ENCODE peak calls at places on chromosomes 2 and 18, in eight cellular contexts. One of them, this sample, is unnamed.
A peak's percentile ranks its signal among the peaks of the same experiment; 100 is the strongest.

GRCh38 chr18:67590571-67591141 is 74.1 kb upstream of the DSEL start:
- DNase-seq in GM10248: no peak
- DNase-seq in anterior cingulate cortex: no peak
- DNase-seq in DMS 273 treated with DMSO at 0.1 percent for 48 hours: no peak
- DNase-seq in stimulated activated naive B cell treated with anti-CD40 and anti-IgM and Interleukin-4, amounts not matched to agents 10 μg/mL and 1 μg/mL and 100 μg/mL, for 72 hours: no peak
- DNase-seq in stimulated activated CD8-positive, alpha-beta memory T cell treated with anti-CD3 and anti-CD28 coated beads, Interleukin-12 subunit alpha, Interleukin-12 subunit beta, amount 100 ng/mL, for 4 hours: no peak
- DNase-seq in frontal cortex: no peak
- DNase-seq in omental fat pad: no peak
- DNase-seq in this sample: no peak

GRCh38 chr18:12282436-12283039 is 25.5 kb upstream of the TUBB6 start:
- DNase-seq in anterior cingulate cortex: no peak
- DNase-seq in stimulated activated CD8-positive, alpha-beta memory T cell treated with anti-CD3 and anti-CD28 coated beads, Interleukin-12 subunit alpha, Interleukin-12 subunit beta, amount 100 ng/mL, for 4 hours: no peak
- DNase-seq in stimulated activated naive B cell treated with anti-CD40 and anti-IgM and Interleukin-4, amounts not matched to agents 10 μg/mL and 1 μg/mL and 100 μg/mL, for 72 hours: no peak
- DNase-seq in frontal cortex: no peak
- DNase-seq in DMS 273 treated with DMSO at 0.1 percent for 48 hours: no peak
- DNase-seq in omental fat pad: no peak
- DNase-seq in GM10248: no peak
- DNase-seq in this sample: no peak

GRCh38 chr18:28201056-28201455 is 24.1 kb upstream of the CDH2 start:
- DNase-seq in anterior cingulate cortex: no peak
- DNase-seq in stimulated activated naive B cell treated with anti-CD40 and anti-IgM and Interleukin-4, amounts not matched to agents 10 μg/mL and 1 μg/mL and 100 μg/mL, for 72 hours: no peak
- DNase-seq in DMS 273 treated with DMSO at 0.1 percent for 48 hours: no peak
- DNase-seq in stimulated activated CD8-positive, alpha-beta memory T cell treated with anti-CD3 and anti-CD28 coated beads, Interleukin-12 subunit alpha, Interleukin-12 subunit beta, amount 100 ng/mL, for 4 hours: no peak
- DNase-seq in GM10248: no peak
- DNase-seq in omental fat pad: no peak
- DNase-seq in frontal cortex: no peak
- DNase-seq in this sample: no peak

GRCh38 chr2:121638333-121638732 is 10.9 kb downstream of the CLASP1 start:
- DNase-seq in GM10248: no peak
- DNase-seq in anterior cingulate cortex: no peak
- DNase-seq in DMS 273 treated with DMSO at 0.1 percent for 48 hours: no peak
- DNase-seq in stimulated activated CD8-positive, alpha-beta memory T cell treated with anti-CD3 and anti-CD28 coated beads, Interleukin-12 subunit alpha, Interleukin-12 subunit beta, amount 100 ng/mL, for 4 hours: no peak
- DNase-seq in frontal cortex: no peak
- DNase-seq in omental fat pad: no peak
- DNase-seq in stimulated activated naive B cell treated with anti-CD40 and anti-IgM and Interleukin-4, amounts not matched to agents 10 μg/mL and 1 μg/mL and 100 μg/mL, for 72 hours: no peak
- DNase-seq in this sample: no peak

GRCh38 chr18:36934884-36935283 is 106.0 kb downstream of the KIAA1328 start:
- DNase-seq in omental fat pad: no peak
- DNase-seq in GM10248: no peak
- DNase-seq in anterior cingulate cortex: no peak
- DNase-seq in frontal cortex: no peak
- DNase-seq in DMS 273 treated with DMSO at 0.1 percent for 48 hours: no peak
- DNase-seq in stimulated activated naive B cell treated with anti-CD40 and anti-IgM and Interleukin-4, amounts not matched to agents 10 μg/mL and 1 μg/mL and 100 μg/mL, for 72 hours: no peak
- DNase-seq in stimulated activated CD8-positive, alpha-beta memory T cell treated with anti-CD3 and anti-CD28 coated beads, Interleukin-12 subunit alpha, Interleukin-12 subunit beta, amount 100 ng/mL, for 4 hours: no peak
- DNase-seq in this sample: no peak

GRCh38 chr2:8657423-8658062 is 24.3 kb upstream of the ID2 start:
- DNase-seq in frontal cortex: no peak
- DNase-seq in DMS 273 treated with DMSO at 0.1 percent for 48 hours: no peak
- DNase-seq in GM10248: no peak
- DNase-seq in stimulated activated naive B cell treated with anti-CD40 and anti-IgM and Interleukin-4, amounts not matched to agents 10 μg/mL and 1 μg/mL and 100 μg/mL, for 72 hours: no peak
- DNase-seq in stimulated activated CD8-positive, alpha-beta memory T cell treated with anti-CD3 and anti-CD28 coated beads, Interleukin-12 subunit alpha, Interleukin-12 subunit beta, amount 100 ng/mL, for 4 hours: no peak
- DNase-seq in omental fat pad: no peak
- DNase-seq in anterior cingulate cortex: no peak
- DNase-seq in this sample: no peak

GRCh38 chr2:208183937-208184336 is 5.9 kb downstream of the C2orf80 start:
- DNase-seq in anterior cingulate cortex: no peak
- DNase-seq in DMS 273 treated with DMSO at 0.1 percent for 48 hours: no peak
- DNase-seq in GM10248: no peak
- DNase-seq in stimulated activated naive B cell treated with anti-CD40 and anti-IgM and Interleukin-4, amounts not matched to agents 10 μg/mL and 1 μg/mL and 100 μg/mL, for 72 hours: no peak
- DNase-seq in stimulated activated CD8-positive, alpha-beta memory T cell treated with anti-CD3 and anti-CD28 coated beads, Interleukin-12 subunit alpha, Interleukin-12 subunit beta, amount 100 ng/mL, for 4 hours: no peak
- DNase-seq in frontal cortex: no peak
- DNase-seq in omental fat pad: no peak
- DNase-seq in this sample: no peak

GRCh38 chr2:66573412-66573811 is 138.5 kb downstream of the MEIS1 start:
- DNase-seq in stimulated activated CD8-positive, alpha-beta memory T cell treated with anti-CD3 and anti-CD28 coated beads, Interleukin-12 subunit alpha, Interleukin-12 subunit beta, amount 100 ng/mL, for 4 hours: no peak
- DNase-seq in DMS 273 treated with DMSO at 0.1 percent for 48 hours: no peak
- DNase-seq in anterior cingulate cortex: no peak
- DNase-seq in GM10248: no peak
- DNase-seq in omental fat pad: no peak
- DNase-seq in stimulated activated naive B cell treated with anti-CD40 and anti-IgM and Interleukin-4, amounts not matched to agents 10 μg/mL and 1 μg/mL and 100 μg/mL, for 72 hours: no peak
- DNase-seq in frontal cortex: no peak
- DNase-seq in this sample: no peak

GRCh38 chr2:47086054-47086471 is 69.0 kb downstream of the STPG4 start:
- DNase-seq in GM10248: no peak
- DNase-seq in frontal cortex: no peak
- DNase-seq in omental fat pad: peak; percentile 21
- DNase-seq in stimulated activated naive B cell treated with anti-CD40 and anti-IgM and Interleukin-4, amounts not matched to agents 10 μg/mL and 1 μg/mL and 100 μg/mL, for 72 hours: no peak
- DNase-seq in stimulated activated CD8-positive, alpha-beta memory T cell treated with anti-CD3 and anti-CD28 coated beads, Interleukin-12 subunit alpha, Interleukin-12 subunit beta, amount 100 ng/mL, for 4 hours: no peak
- DNase-seq in DMS 273 treated with DMSO at 0.1 percent for 48 hours: no peak
- DNase-seq in anterior cingulate cortex: no peak
- DNase-seq in this sample: no peak

GRCh38 chr2:219362524-219363164 is 25.1 kb downstream of the DNPEP start:
- DNase-seq in omental fat pad: no peak
- DNase-seq in anterior cingulate cortex: peak; percentile 26
- DNase-seq in frontal cortex: no peak
- DNase-seq in DMS 273 treated with DMSO at 0.1 percent for 48 hours: peak; percentile 90
- DNase-seq in stimulated activated naive B cell treated with anti-CD40 and anti-IgM and Interleukin-4, amounts not matched to agents 10 μg/mL and 1 μg/mL and 100 μg/mL, for 72 hours: peak; percentile 23
- DNase-seq in stimulated activated CD8-positive, alpha-beta memory T cell treated with anti-CD3 and anti-CD28 coated beads, Interleukin-12 subunit alpha, Interleukin-12 subunit beta, amount 100 ng/mL, for 4 hours: no peak
- DNase-seq in GM10248: no peak
- DNase-seq in this sample: no peak

GRCh38 chr2:165382362-165382761 is 87.1 kb upstream of the CSRNP3 start:
- DNase-seq in anterior cingulate cortex: no peak
- DNase-seq in omental fat pad: no peak
- DNase-seq in GM10248: no peak
- DNase-seq in stimulated activated CD8-positive, alpha-beta memory T cell treated with anti-CD3 and anti-CD28 coated beads, Interleukin-12 subunit alpha, Interleukin-12 subunit beta, amount 100 ng/mL, for 4 hours: no peak
- DNase-seq in DMS 273 treated with DMSO at 0.1 percent for 48 hours: no peak
- DNase-seq in stimulated activated naive B cell treated with anti-CD40 and anti-IgM and Interleukin-4, amounts not matched to agents 10 μg/mL and 1 μg/mL and 100 μg/mL, for 72 hours: no peak
- DNase-seq in frontal cortex: no peak
- DNase-seq in this sample: no peak

GRCh38 chr2:176149484-176150337 is 1.6 kb upstream of the HOXD4 start:
- DNase-seq in stimulated activated naive B cell treated with anti-CD40 and anti-IgM and Interleukin-4, amounts not matched to agents 10 μg/mL and 1 μg/mL and 100 μg/mL, for 72 hours: no peak
- DNase-seq in frontal cortex: no peak
- DNase-seq in stimulated activated CD8-positive, alpha-beta memory T cell treated with anti-CD3 and anti-CD28 coated beads, Interleukin-12 subunit alpha, Interleukin-12 subunit beta, amount 100 ng/mL, for 4 hours: no peak
- DNase-seq in omental fat pad: no peak
- DNase-seq in DMS 273 treated with DMSO at 0.1 percent for 48 hours: no peak
- DNase-seq in anterior cingulate cortex: no peak
- DNase-seq in GM10248: no peak
- DNase-seq in this sample: no peak

GRCh38 chr18:24234330-24234729 is 95.5 kb downstream of the CABYR start:
- DNase-seq in anterior cingulate cortex: no peak
- DNase-seq in stimulated activated CD8-positive, alpha-beta memory T cell treated with anti-CD3 and anti-CD28 coated beads, Interleukin-12 subunit alpha, Interleukin-12 subunit beta, amount 100 ng/mL, for 4 hours: no peak
- DNase-seq in stimulated activated naive B cell treated with anti-CD40 and anti-IgM and Interleukin-4, amounts not matched to agents 10 μg/mL and 1 μg/mL and 100 μg/mL, for 72 hours: no peak
- DNase-seq in DMS 273 treated with DMSO at 0.1 percent for 48 hours: no peak
- DNase-seq in omental fat pad: peak; percentile 39
- DNase-seq in frontal cortex: no peak
- DNase-seq in GM10248: no peak
- DNase-seq in this sample: no peak

GRCh38 chr2:12796617-12797016 is 79.9 kb downstream of the TRIB2 start:
- DNase-seq in stimulated activated CD8-positive, alpha-beta memory T cell treated with anti-CD3 and anti-CD28 coated beads, Interleukin-12 subunit alpha, Interleukin-12 subunit beta, amount 100 ng/mL, for 4 hours: no peak
- DNase-seq in DMS 273 treated with DMSO at 0.1 percent for 48 hours: no peak
- DNase-seq in GM10248: no peak
- DNase-seq in frontal cortex: no peak
- DNase-seq in omental fat pad: no peak
- DNase-seq in anterior cingulate cortex: peak; percentile 9
- DNase-seq in stimulated activated naive B cell treated with anti-CD40 and anti-IgM and Interleukin-4, amounts not matched to agents 10 μg/mL and 1 μg/mL and 100 μg/mL, for 72 hours: no peak
- DNase-seq in this sample: no peak

GRCh38 chr2:219912530-219912929 is 285.1 kb downstream of the SLC4A3 start:
- DNase-seq in stimulated activated naive B cell treated with anti-CD40 and anti-IgM and Interleukin-4, amounts not matched to agents 10 μg/mL and 1 μg/mL and 100 μg/mL, for 72 hours: no peak
- DNase-seq in omental fat pad: no peak
- DNase-seq in GM10248: no peak
- DNase-seq in DMS 273 treated with DMSO at 0.1 percent for 48 hours: no peak
- DNase-seq in stimulated activated CD8-positive, alpha-beta memory T cell treated with anti-CD3 and anti-CD28 coated beads, Interleukin-12 subunit alpha, Interleukin-12 subunit beta, amount 100 ng/mL, for 4 hours: no peak
- DNase-seq in frontal cortex: peak; percentile 30
- DNase-seq in anterior cingulate cortex: no peak
- DNase-seq in this sample: no peak

GRCh38 chr2:101388232-101388631 is 929 bp upstream of the CREG2 start:
- DNase-seq in omental fat pad: no peak
- DNase-seq in anterior cingulate cortex: no peak
- DNase-seq in frontal cortex: no peak
- DNase-seq in DMS 273 treated with DMSO at 0.1 percent for 48 hours: no peak
- DNase-seq in GM10248: no peak
- DNase-seq in stimulated activated CD8-positive, alpha-beta memory T cell treated with anti-CD3 and anti-CD28 coated beads, Interleukin-12 subunit alpha, Interleukin-12 subunit beta, amount 100 ng/mL, for 4 hours: no peak
- DNase-seq in stimulated activated naive B cell treated with anti-CD40 and anti-IgM and Interleukin-4, amounts not matched to agents 10 μg/mL and 1 μg/mL and 100 μg/mL, for 72 hours: no peak
- DNase-seq in this sample: no peak

GRCh38 chr2:55926246-55926645 is 2.7 kb upstream of the EFEMP1 start:
- DNase-seq in GM10248: no peak
- DNase-seq in DMS 273 treated with DMSO at 0.1 percent for 48 hours: no peak
- DNase-seq in omental fat pad: no peak
- DNase-seq in frontal cortex: no peak
- DNase-seq in stimulated activated naive B cell treated with anti-CD40 and anti-IgM and Interleukin-4, amounts not matched to agents 10 μg/mL and 1 μg/mL and 100 μg/mL, for 72 hours: no peak
- DNase-seq in anterior cingulate cortex: no peak
- DNase-seq in stimulated activated CD8-positive, alpha-beta memory T cell treated with anti-CD3 and anti-CD28 coated beads, Interleukin-12 subunit alpha, Interleukin-12 subunit beta, amount 100 ng/mL, for 4 hours: no peak
- DNase-seq in this sample: no peak

This sample was measured in activated B cell treated with CpG ODN at 0.5 μM for 24 hours.